ENCODE peak calls at places on chromosomes 11 and 22, in ten cellular contexts. One of them, this sample, is unnamed.

GRCh38 chr11:2701230-2701629 is 1.4 kb upstream of the KCNQ1OT1 start:
- DNase-seq in OCI-LY7: no peak
- DNase-seq in NCI-H226: no peak
- DNase-seq in AG10803: no peak
- DNase-seq in WTC11: peak; percentile 5
- DNase-seq in activated naive CD4-positive, alpha-beta T cell treated with anti-CD3 and anti-CD28 coated beads, Interleukin-2, amount 10 ng/mL, durations not matched to agents 7 days and 5 days: no peak
- DNase-seq in NCI-H460: no peak
- DNase-seq in neural progenitor cell: no peak
- DNase-seq in NCI-H2081: no peak
- DNase-seq in putamen: no peak
- DNase-seq in this sample: peak; percentile 65

GRCh38 chr11:3021125-3021524 is 29.0 kb upstream of the NAP1L4 start:
- DNase-seq in NCI-H226: no peak
- DNase-seq in neural progenitor cell: peak; percentile 81
- DNase-seq in WTC11: peak; percentile 48
- DNase-seq in NCI-H2081: peak; percentile 22
- DNase-seq in activated naive CD4-positive, alpha-beta T cell treated with anti-CD3 and anti-CD28 coated beads, Interleukin-2, amount 10 ng/mL, durations not matched to agents 7 days and 5 days: peak; percentile 64
- DNase-seq in putamen: no peak
- DNase-seq in OCI-LY7: peak; percentile 54
- DNase-seq in AG10803: no peak
- DNase-seq in NCI-H460: peak; percentile 7
- DNase-seq in this sample: peak; percentile 71

GRCh38 chr11:38538866-38539651 is 1941.0 kb upstream of the RAG2 start:
- DNase-seq in NCI-H2081: no peak
- DNase-seq in activated naive CD4-positive, alpha-beta T cell treated with anti-CD3 and anti-CD28 coated beads, Interleukin-2, amount 10 ng/mL, durations not matched to agents 7 days and 5 days: no peak
- DNase-seq in OCI-LY7: no peak
- DNase-seq in NCI-H460: no peak
- DNase-seq in NCI-H226: no peak
- DNase-seq in AG10803: no peak
- DNase-seq in neural progenitor cell: no peak
- DNase-seq in WTC11: no peak
- DNase-seq in putamen: no peak
- DNase-seq in this sample: no peak

GRCh38 chr11:2583605-2583958 is 116.2 kb downstream of the KCNQ1OT1 start:
- DNase-seq in WTC11: no peak
- DNase-seq in NCI-H226: no peak
- DNase-seq in NCI-H2081: no peak
- DNase-seq in OCI-LY7: no peak
- DNase-seq in putamen: no peak
- DNase-seq in NCI-H460: no peak
- DNase-seq in activated naive CD4-positive, alpha-beta T cell treated with anti-CD3 and anti-CD28 coated beads, Interleukin-2, amount 10 ng/mL, durations not matched to agents 7 days and 5 days: no peak
- DNase-seq in AG10803: no peak
- DNase-seq in neural progenitor cell: no peak
- DNase-seq in this sample: no peak

GRCh38 chr22:43566561-43567332 is 154.9 kb downstream of the MPPED1 start:
- DNase-seq in AG10803: no peak
- DNase-seq in putamen: no peak
- DNase-seq in NCI-H226: no peak
- DNase-seq in OCI-LY7: no peak
- DNase-seq in WTC11: no peak
- DNase-seq in neural progenitor cell: no peak
- DNase-seq in activated naive CD4-positive, alpha-beta T cell treated with anti-CD3 and anti-CD28 coated beads, Interleukin-2, amount 10 ng/mL, durations not matched to agents 7 days and 5 days: no peak
- DNase-seq in NCI-H2081: no peak
- DNase-seq in NCI-H460: no peak
- DNase-seq in this sample: no peak

GRCh38 chr22:17086301-17086700 is 1.5 kb downstream of the IL17RA start:
- DNase-seq in NCI-H2081: no peak
- DNase-seq in AG10803: no peak
- DNase-seq in neural progenitor cell: no peak
- DNase-seq in NCI-H226: no peak
- DNase-seq in NCI-H460: no peak
- DNase-seq in OCI-LY7: no peak
- DNase-seq in WTC11: no peak
- DNase-seq in putamen: no peak
- DNase-seq in activated naive CD4-positive, alpha-beta T cell treated with anti-CD3 and anti-CD28 coated beads, Interleukin-2, amount 10 ng/mL, durations not matched to agents 7 days and 5 days: peak; percentile 55
- DNase-seq in this sample: no peak

GRCh38 chr11:1087961-1088926 is 13.6 kb downstream of the MUC2 start:
- DNase-seq in NCI-H2081: no peak
- DNase-seq in WTC11: no peak
- DNase-seq in putamen: no peak
- DNase-seq in OCI-LY7: no peak
- DNase-seq in neural progenitor cell: no peak
- DNase-seq in NCI-H226: no peak
- DNase-seq in NCI-H460: no peak
- DNase-seq in activated naive CD4-positive, alpha-beta T cell treated with anti-CD3 and anti-CD28 coated beads, Interleukin-2, amount 10 ng/mL, durations not matched to agents 7 days and 5 days: no peak
- DNase-seq in AG10803: no peak
- DNase-seq in this sample: no peak

GRCh38 chr11:9755561-9755960 is 91.7 kb downstream of the SWAP70 start:
- DNase-seq in OCI-LY7: no peak
- DNase-seq in AG10803: peak; percentile 91
- DNase-seq in WTC11: no peak
- DNase-seq in NCI-H226: peak; percentile 37
- DNase-seq in activated naive CD4-positive, alpha-beta T cell treated with anti-CD3 and anti-CD28 coated beads, Interleukin-2, amount 10 ng/mL, durations not matched to agents 7 days and 5 days: no peak
- DNase-seq in putamen: no peak
- DNase-seq in neural progenitor cell: no peak
- DNase-seq in NCI-H460: no peak
- DNase-seq in NCI-H2081: no peak
- DNase-seq in this sample: no peak

GRCh38 chr11:126682590-126682989 is 318.0 kb downstream of the KIRREL3 start:
- DNase-seq in NCI-H2081: no peak
- DNase-seq in putamen: no peak
- DNase-seq in WTC11: no peak
- DNase-seq in OCI-LY7: no peak
- DNase-seq in NCI-H226: no peak
- DNase-seq in AG10803: no peak
- DNase-seq in NCI-H460: no peak
- DNase-seq in neural progenitor cell: no peak
- DNase-seq in activated naive CD4-positive, alpha-beta T cell treated with anti-CD3 and anti-CD28 coated beads, Interleukin-2, amount 10 ng/mL, durations not matched to agents 7 days and 5 days: no peak
- DNase-seq in this sample: no peak

GRCh38 chr11:118587952-118588351 is 15.7 kb downstream of the ARCN1 start:
- DNase-seq in AG10803: no peak
- DNase-seq in neural progenitor cell: no peak
- DNase-seq in NCI-H460: no peak
- DNase-seq in OCI-LY7: no peak
- DNase-seq in WTC11: no peak
- DNase-seq in NCI-H2081: no peak
- DNase-seq in NCI-H226: no peak
- DNase-seq in putamen: no peak
- DNase-seq in activated naive CD4-positive, alpha-beta T cell treated with anti-CD3 and anti-CD28 coated beads, Interleukin-2, amount 10 ng/mL, durations not matched to agents 7 days and 5 days: no peak
- DNase-seq in this sample: no peak

GRCh38 chr11:43561832-43562231 is 118.7 kb upstream of the HSD17B12 start:
- DNase-seq in neural progenitor cell: no peak
- DNase-seq in WTC11: no peak
- DNase-seq in activated naive CD4-positive, alpha-beta T cell treated with anti-CD3 and anti-CD28 coated beads, Interleukin-2, amount 10 ng/mL, durations not matched to agents 7 days and 5 days: no peak
- DNase-seq in NCI-H2081: no peak
- DNase-seq in putamen: no peak
- DNase-seq in AG10803: no peak
- DNase-seq in NCI-H226: no peak
- DNase-seq in OCI-LY7: no peak
- DNase-seq in NCI-H460: no peak
- DNase-seq in this sample: no peak

GRCh38 chr11:110447897-110448522 is 18.3 kb downstream of the FDX1 start:
- DNase-seq in NCI-H2081: peak; percentile 26
- DNase-seq in AG10803: no peak
- DNase-seq in WTC11: no peak
- DNase-seq in OCI-LY7: peak; percentile 35
- DNase-seq in NCI-H226: no peak
- DNase-seq in activated naive CD4-positive, alpha-beta T cell treated with anti-CD3 and anti-CD28 coated beads, Interleukin-2, amount 10 ng/mL, durations not matched to agents 7 days and 5 days: no peak
- DNase-seq in neural progenitor cell: no peak
- DNase-seq in NCI-H460: no peak
- DNase-seq in putamen: no peak
- DNase-seq in this sample: no peak

GRCh38 chr11:88418508-88418907 is 81.0 kb upstream of the CTSC start:
- DNase-seq in NCI-H226: no peak
- DNase-seq in neural progenitor cell: no peak
- DNase-seq in activated naive CD4-positive, alpha-beta T cell treated with anti-CD3 and anti-CD28 coated beads, Interleukin-2, amount 10 ng/mL, durations not matched to agents 7 days and 5 days: no peak
- DNase-seq in OCI-LY7: no peak
- DNase-seq in WTC11: no peak
- DNase-seq in putamen: no peak
- DNase-seq in AG10803: no peak
- DNase-seq in NCI-H2081: peak; percentile 24
- DNase-seq in NCI-H460: no peak
- DNase-seq in this sample: no peak

GRCh38 chr11:62974848-62975522 is 9.8 kb downstream of the SLC22A6 start:
- DNase-seq in AG10803: no peak
- DNase-seq in NCI-H460: peak; percentile 14
- DNase-seq in WTC11: peak; percentile 71
- DNase-seq in NCI-H2081: peak; percentile 74
- DNase-seq in activated naive CD4-positive, alpha-beta T cell treated with anti-CD3 and anti-CD28 coated beads, Interleukin-2, amount 10 ng/mL, durations not matched to agents 7 days and 5 days: peak; percentile 26
- DNase-seq in putamen: no peak
- DNase-seq in neural progenitor cell: peak; percentile 67
- DNase-seq in NCI-H226: peak; percentile 28
- DNase-seq in OCI-LY7: peak; percentile 38
- DNase-seq in this sample: peak; percentile 79

GRCh38 chr11:72111803-72112540 is 523 bp downstream of the ANAPC15 start:
- DNase-seq in AG10803: peak; percentile 99
- DNase-seq in neural progenitor cell: peak; percentile 97
- DNase-seq in NCI-H2081: peak; percentile 98
- DNase-seq in putamen: peak; percentile 99
- DNase-seq in activated naive CD4-positive, alpha-beta T cell treated with anti-CD3 and anti-CD28 coated beads, Interleukin-2, amount 10 ng/mL, durations not matched to agents 7 days and 5 days: peak; percentile 92
- DNase-seq in OCI-LY7: peak; percentile 99
- DNase-seq in WTC11: peak; percentile 89
- DNase-seq in NCI-H226: peak; percentile 98
- DNase-seq in NCI-H460: peak; percentile 98
- DNase-seq in this sample: peak; percentile 97

GRCh38 chr11:61587541-61587941 is 6.7 kb upstream of the SYT7 start:
- DNase-seq in OCI-LY7: no peak
- DNase-seq in NCI-H226: peak; percentile 41
- DNase-seq in putamen: no peak
- DNase-seq in activated naive CD4-positive, alpha-beta T cell treated with anti-CD3 and anti-CD28 coated beads, Interleukin-2, amount 10 ng/mL, durations not matched to agents 7 days and 5 days: peak; percentile 35
- DNase-seq in neural progenitor cell: peak; percentile 87
- DNase-seq in NCI-H2081: no peak
- DNase-seq in AG10803: peak; percentile 34
- DNase-seq in WTC11: peak; percentile 78
- DNase-seq in NCI-H460: no peak
- DNase-seq in this sample: peak; percentile 53

GRCh38 chr11:94866231-94866827 is 98.2 kb downstream of the AMOTL1 start:
- DNase-seq in putamen: no peak
- DNase-seq in NCI-H2081: no peak
- DNase-seq in neural progenitor cell: peak; percentile 8
- DNase-seq in AG10803: no peak
- DNase-seq in activated naive CD4-positive, alpha-beta T cell treated with anti-CD3 and anti-CD28 coated beads, Interleukin-2, amount 10 ng/mL, durations not matched to agents 7 days and 5 days: no peak
- DNase-seq in NCI-H226: no peak
- DNase-seq in OCI-LY7: no peak
- DNase-seq in WTC11: no peak
- DNase-seq in NCI-H460: no peak
- DNase-seq in this sample: no peak

GRCh38 chr11:103582351-103582909 is 454.0 kb upstream of the DDI1 start:
- DNase-seq in activated naive CD4-positive, alpha-beta T cell treated with anti-CD3 and anti-CD28 coated beads, Interleukin-2, amount 10 ng/mL, durations not matched to agents 7 days and 5 days: no peak
- DNase-seq in NCI-H2081: no peak
- DNase-seq in AG10803: peak; percentile 36
- DNase-seq in NCI-H460: no peak
- DNase-seq in OCI-LY7: no peak
- DNase-seq in neural progenitor cell: no peak
- DNase-seq in WTC11: no peak
- DNase-seq in putamen: no peak
- DNase-seq in NCI-H226: no peak
- DNase-seq in this sample: no peak

GRCh38 chr11:91673705-91674104 is 550.9 kb upstream of the FAT3 start:
- DNase-seq in activated naive CD4-positive, alpha-beta T cell treated with anti-CD3 and anti-CD28 coated beads, Interleukin-2, amount 10 ng/mL, durations not matched to agents 7 days and 5 days: no peak
- DNase-seq in NCI-H226: no peak
- DNase-seq in NCI-H2081: no peak
- DNase-seq in WTC11: no peak
- DNase-seq in OCI-LY7: no peak
- DNase-seq in AG10803: no peak
- DNase-seq in putamen: no peak
- DNase-seq in NCI-H460: no peak
- DNase-seq in neural progenitor cell: no peak
- DNase-seq in this sample: no peak

GRCh38 chr11:35553831-35554230 is 28.4 kb upstream of the PAMR1 start:
- DNase-seq in putamen: no peak
- DNase-seq in AG10803: peak; percentile 98
- DNase-seq in activated naive CD4-positive, alpha-beta T cell treated with anti-CD3 and anti-CD28 coated beads, Interleukin-2, amount 10 ng/mL, durations not matched to agents 7 days and 5 days: no peak
- DNase-seq in WTC11: no peak
- DNase-seq in OCI-LY7: no peak
- DNase-seq in NCI-H226: no peak
- DNase-seq in neural progenitor cell: no peak
- DNase-seq in NCI-H2081: no peak
- DNase-seq in NCI-H460: no peak
- DNase-seq in this sample: no peak

GRCh38 chr11:1232328-1233321 is 9.8 kb downstream of the MUC5B start:
- DNase-seq in neural progenitor cell: no peak
- DNase-seq in NCI-H460: no peak
- DNase-seq in NCI-H2081: no peak
- DNase-seq in OCI-LY7: no peak
- DNase-seq in WTC11: peak; percentile 7
- DNase-seq in AG10803: no peak
- DNase-seq in putamen: no peak
- DNase-seq in NCI-H226: no peak
- DNase-seq in activated naive CD4-positive, alpha-beta T cell treated with anti-CD3 and anti-CD28 coated beads, Interleukin-2, amount 10 ng/mL, durations not matched to agents 7 days and 5 days: peak; percentile 18
- DNase-seq in this sample: no peak

GRCh38 chr11:97325693-97326092 is 935.9 kb downstream of the JRKL start:
- DNase-seq in NCI-H460: no peak
- DNase-seq in NCI-H226: no peak
- DNase-seq in neural progenitor cell: no peak
- DNase-seq in WTC11: peak; percentile 18
- DNase-seq in activated naive CD4-positive, alpha-beta T cell treated with anti-CD3 and anti-CD28 coated beads, Interleukin-2, amount 10 ng/mL, durations not matched to agents 7 days and 5 days: no peak
- DNase-seq in NCI-H2081: no peak
- DNase-seq in AG10803: no peak
- DNase-seq in OCI-LY7: no peak
- DNase-seq in putamen: no peak
- DNase-seq in this sample: no peak

GRCh38 chr22:44585559-44586121 is 87.6 kb upstream of the RTL6 start:
- DNase-seq in OCI-LY7: no peak
- DNase-seq in NCI-H2081: no peak
- DNase-seq in neural progenitor cell: no peak
- DNase-seq in putamen: no peak
- DNase-seq in AG10803: no peak
- DNase-seq in activated naive CD4-positive, alpha-beta T cell treated with anti-CD3 and anti-CD28 coated beads, Interleukin-2, amount 10 ng/mL, durations not matched to agents 7 days and 5 days: peak; percentile 9
- DNase-seq in WTC11: no peak
- DNase-seq in NCI-H226: no peak
- DNase-seq in NCI-H460: no peak
- DNase-seq in this sample: no peak